ENCODE peak calls at places on chromosomes 6 and 20, in four cellular contexts. L, P, N and A are unnamed samples.

GRCh38 chr20:61812771-61813485 is 252.8 kb downstream of the TAF4 start:
- DNase-seq in L (no peak), P (no peak), N (no peak), A (no peak)

GRCh38 chr6:154615483-154616025 is 105.1 kb upstream of the CNKSR3 start:
- DNase-seq in L (no peak), P (no peak), N (peak), A (no peak)

GRCh38 chr20:57586370-57586793 is 25.5 kb downstream of the PCK1 start:
- DNase-seq in L (no peak), P (no peak), N (no peak), A (no peak)

GRCh38 chr20:55159230-55159629 is 683.8 kb downstream of the DOK5 start:
- DNase-seq in L (no peak), P (no peak), N (no peak), A (no peak)

GRCh38 chr6:14235653-14236356 is 118.2 kb downstream of the CD83 start:
- DNase-seq in L (no peak), P (no peak), N (no peak), A (no peak)

GRCh38 chr6:132322398-132322797 is 78.9 kb downstream of the MOXD1 start:
- DNase-seq in L (no peak), P (no peak), N (peak), A (no peak)

GRCh38 chr6:112026933-112027332 is 27.0 kb upstream of the CCN6 start:
- DNase-seq in L (no peak), P (no peak), N (no peak), A (no peak)

GRCh38 chr6:44730771-44731391 is 343.4 kb downstream of the CDC5L start:
- DNase-seq in L (no peak), P (no peak), N (peak), A (peak)

GRCh38 chr6:163321717-163322116 is 92.8 kb upstream of the QKI start:
- DNase-seq in L (no peak), P (no peak), N (no peak), A (no peak)

GRCh38 chr6:123986938-123987337 is 183.3 kb downstream of the NKAIN2 start:
- DNase-seq in L (no peak), P (no peak), N (no peak), A (no peak)

GRCh38 chr6:12222405-12223366 is 67.5 kb upstream of the EDN1 start:
- DNase-seq in L (no peak), P (no peak), N (no peak), A (peak)

GRCh38 chr20:17825251-17825691 is 125.5 kb downstream of the BANF2 start:
- DNase-seq in L (no peak), P (no peak), N (no peak), A (no peak)

GRCh38 chr6:30887901-30888300 is 3.6 kb downstream of the DDR1 start:
- DNase-seq in L (no peak), P (no peak), N (no peak), A (no peak)

GRCh38 chr6:4370066-4370465 is 234.7 kb upstream of the ECI2 start:
- DNase-seq in L (no peak), P (no peak), N (peak), A (peak)

GRCh38 chr6:90819483-90819882 is 232.6 kb upstream of the MAP3K7 start:
- DNase-seq in L (no peak), P (no peak), N (no peak), A (no peak)

GRCh38 chr20:62306440-62307187 is 3.8 kb downstream of the ADRM1 start:
- DNase-seq in L (no peak), P (no peak), N (no peak), A (no peak)

GRCh38 chr6:147204060-147204785 is at the start of gene STXBP5:
- DNase-seq in L (peak), P (peak), N (no peak), A (peak)

GRCh38 chr6:103908898-103909297 is 950.8 kb downstream of the HACE1 start:
- DNase-seq in L (no peak), P (no peak), N (no peak), A (no peak)

GRCh38 chr6:30612213-30612612 is 4.8 kb downstream of the PPP1R10 start:
- DNase-seq in L (no peak), P (no peak), N (no peak), A (no peak)

GRCh38 chr6:163147988-163148387 is 266.5 kb upstream of the QKI start:
- DNase-seq in L (no peak), P (peak), N (no peak), A (no peak)

GRCh38 chr20:53276143-53276542 is 304.0 kb downstream of the TSHZ2 start:
- DNase-seq in L (no peak), P (no peak), N (no peak), A (no peak)

GRCh38 chr20:63009988-63010769 is 3.4 kb upstream of the BHLHE23 start:
- DNase-seq in L (peak), P (peak), N (no peak), A (no peak)

GRCh38 chr6:167450631-167451030 is 125.7 kb downstream of the TTLL2 start:
- DNase-seq in L (no peak), P (no peak), N (no peak), A (no peak)